ENCODE peak calls at places on chromosomes 5 and 9, in ten cellular contexts. M is activated CD4-positive, CD25-positive, alpha-beta regulatory T cell; F is CD4-positive, CD25-positive, alpha-beta regulatory T cell; E is GM03348; L is fibroblast of the aortic adventitia; H is caudate nucleus; D is midbrain; G is Right ventricle myocardium superior; J is activated CD4-positive, alpha-beta T cell treated with anti-CD3 and anti-CD28 coated beads, Interleukin-2, amount 50 U/mL, for 1 hour; T is GM06990. K is an unnamed sample.

GRCh38 chr9:92634712-92635605 is 35.0 kb downstream of the IPPK start:
- DNase-seq in L (peak), F (peak), D (peak), J (peak), E (peak), M (peak), T (peak), H (peak), G (peak), K (peak)

GRCh38 chr5:32443145-32443540 is 1.4 kb downstream of the ZFR start:
- DNase-seq in E (peak), H (no peak), T (no peak), G (no peak), D (no peak), J (no peak), M (no peak), F (no peak), L (peak), K (no peak)

GRCh38 chr5:122715095-122715494 is 59.8 kb upstream of the SNX2 start:
- DNase-seq in E (peak), T (no peak), F (no peak), D (no peak), J (no peak), G (no peak), L (peak), M (no peak), H (no peak), K (no peak)

GRCh38 chr5:51958473-51958872 is 575.2 kb downstream of the ISL1 start:
- DNase-seq in J (no peak), F (no peak), T (no peak), E (no peak), M (no peak), D (no peak), L (no peak), G (no peak), H (no peak), K (no peak)

GRCh38 chr9:134562146-134562753 is 79.4 kb upstream of the COL5A1 start:
- DNase-seq in J (no peak), D (no peak), T (no peak), G (peak), E (no peak), M (no peak), F (no peak), H (no peak), L (no peak), K (no peak)

GRCh38 chr9:7320139-7320538 is 479.4 kb downstream of the DMAC1 start:
- DNase-seq in L (peak), T (no peak), M (no peak), D (no peak), F (no peak), J (no peak), G (no peak), E (peak), H (no peak), K (no peak)

GRCh38 chr9:89535461-89535860 is 37.5 kb upstream of the SEMA4D start:
- DNase-seq in L (no peak), H (no peak), M (no peak), J (no peak), D (no peak), T (no peak), E (no peak), G (no peak), F (no peak), K (no peak)

GRCh38 chr5:18032744-18033143 is 398.5 kb downstream of the TAF11L14 start:
- DNase-seq in T (no peak), J (no peak), H (no peak), F (no peak), D (no peak), G (no peak), L (no peak), M (no peak), E (no peak), K (no peak)

GRCh38 chr5:65907138-65907537 is 19.2 kb upstream of the ERBIN start:
- DNase-seq in D (no peak), E (peak), J (no peak), M (no peak), T (no peak), H (no peak), F (no peak), L (no peak), G (no peak), K (no peak)

GRCh38 chr9:28720746-28721145 is 1147.5 kb upstream of the C9orf72 start:
- DNase-seq in J (no peak), T (no peak), G (no peak), D (no peak), M (no peak), H (no peak), F (no peak), L (no peak), E (no peak), K (no peak)

GRCh38 chr5:124816381-124816780 is 69.9 kb upstream of the ZNF608 start:
- DNase-seq in E (no peak), H (no peak), G (no peak), F (no peak), L (no peak), D (no peak), M (no peak), T (no peak), J (no peak), K (no peak)

GRCh38 chr5:166624573-166624972 is 1666.9 kb upstream of the WWC1 start:
- DNase-seq in G (no peak), J (no peak), M (no peak), T (no peak), E (no peak), D (no peak), H (no peak), L (no peak), F (no peak), K (no peak)

GRCh38 chr9:131650254-131650653 is 89.6 kb downstream of the RAPGEF1 start:
- DNase-seq in H (no peak), D (no peak), L (peak), E (peak), J (no peak), F (no peak), M (no peak), G (peak), T (no peak), K (no peak)

GRCh38 chr5:147857302-147858129 is 21.0 kb upstream of the SCGB3A2 start:
- DNase-seq in J (peak), D (peak), L (peak), G (peak), M (no peak), F (peak), E (peak), T (no peak), H (peak), K (peak)

GRCh38 chr9:87883990-87884389 is 1.3 kb downstream of the SPATA31E1 start:
- DNase-seq in F (no peak), L (no peak), E (no peak), H (no peak), G (no peak), J (no peak), M (no peak), T (no peak), D (no peak), K (no peak)

GRCh38 chr9:137422668-137423000 is 328 bp downstream of the EXD3 start:
- DNase-seq in L (no peak), G (peak), T (peak), E (peak), H (no peak), F (no peak), M (no peak), J (no peak), D (no peak), K (no peak)

GRCh38 chr5:93156566-93156965 is 424.5 kb downstream of the NR2F1-AS1 start:
- DNase-seq in G (no peak), D (no peak), H (no peak), F (no peak), T (no peak), E (no peak), M (no peak), J (no peak), L (no peak), K (no peak)

GRCh38 chr5:108382784-108383358 is 973 bp upstream of the FBXL17 start:
- DNase-seq in H (peak), F (peak), M (no peak), J (no peak), E (no peak), T (no peak), G (no peak), D (peak), L (no peak), K (no peak)

GRCh38 chr5:155475318-155475717 is 461.8 kb downstream of the KIF4B start:
- DNase-seq in L (no peak), J (no peak), M (no peak), D (no peak), H (no peak), F (no peak), E (no peak), T (no peak), G (no peak), K (no peak)

GRCh38 chr5:178247481-178248456 is 15.2 kb upstream of the PHYKPL start:
- DNase-seq in H (no peak), E (no peak), G (no peak), M (no peak), J (no peak), L (no peak), T (no peak), D (no peak), F (no peak), K (no peak)

GRCh38 chr9:96061293-96061987 is 185.9 kb downstream of the ERCC6L2 start:
- DNase-seq in D (peak), T (no peak), L (peak), H (peak), F (peak), M (peak), G (no peak), E (peak), J (peak), K (peak)

GRCh38 chr5:130652178-130652577 is 512.9 kb downstream of the HINT1 start:
- DNase-seq in E (peak), J (no peak), L (no peak), D (no peak), T (no peak), F (no peak), M (no peak), G (no peak), H (no peak), K (peak)

GRCh38 chr5:125381290-125381689 is 634.9 kb upstream of the ZNF608 start:
- DNase-seq in G (no peak), E (no peak), L (no peak), T (peak), M (no peak), J (no peak), D (no peak), F (no peak), H (no peak), K (no peak)

GRCh38 chr5:80227979-80228596 is 27.8 kb downstream of the SERINC5 start:
- DNase-seq in H (no peak), F (no peak), L (no peak), M (no peak), J (no peak), G (no peak), D (no peak), T (no peak), E (no peak), K (no peak)

GRCh38 chr5:134502259-134502658 is 23.2 kb upstream of the JADE2 start:
- DNase-seq in M (no peak), D (no peak), F (no peak), E (no peak), L (no peak), J (no peak), T (no peak), G (no peak), H (no peak), K (no peak)

GRCh38 chr5:4765411-4765810 is 374.7 kb upstream of the ADAMTS16 start:
- DNase-seq in J (no peak), D (no peak), F (no peak), M (no peak), T (no peak), H (no peak), G (no peak), L (no peak), E (no peak), K (no peak)

GRCh38 chr9:26170224-26170623 is 492.0 kb upstream of the TUSC1 start:
- DNase-seq in F (no peak), L (peak), E (peak), T (no peak), D (no peak), J (no peak), H (no peak), M (no peak), G (no peak), K (no peak)

GRCh38 chr9:18333157-18333556 is 140.8 kb upstream of the ADAMTSL1 start:
- DNase-seq in D (no peak), T (no peak), F (no peak), M (no peak), H (no peak), J (no peak), L (peak), E (no peak), G (no peak), K (no peak)

GRCh38 chr5:163458778-163459405 is 1.0 kb downstream of the NUDCD2 start:
- DNase-seq in H (no peak), T (no peak), D (no peak), F (no peak), L (no peak), J (no peak), E (no peak), G (no peak), M (no peak), K (no peak)